ENCODE peak calls at places on chromosomes 6 and 20, in five cellular contexts. U, J, Z, K and L are unnamed samples.

GRCh38 chr6:4374231-4374630 is 238.9 kb upstream of the ECI2 start:
- DNase-seq in K (no peak), Z (no peak), J (no peak), U (no peak), L (no peak)

GRCh38 chr20:35009665-35010328 is 54.1 kb downstream of the MYH7B start:
- DNase-seq in U (no peak), Z (no peak), J (no peak), K (no peak), L (no peak)

GRCh38 chr6:140062042-140063041 is 687.9 kb upstream of the CITED2 start:
- DNase-seq in J (peak), U (no peak), K (peak), Z (no peak), L (no peak)

GRCh38 chr6:2157441-2158127 is 87.8 kb downstream of the GMDS start:
- DNase-seq in K (peak), U (no peak), Z (no peak), J (peak), L (no peak)

GRCh38 chr6:128725271-128726233 is 157.4 kb upstream of the LAMA2 start:
- DNase-seq in J (peak), K (peak), Z (peak), U (no peak), L (no peak)

GRCh38 chr6:149723771-149724417 is 6.0 kb upstream of the LATS1 start:
- DNase-seq in J (peak), Z (peak), U (peak), K (peak), L (peak)

GRCh38 chr6:110341671-110342304 is 16.4 kb downstream of the METTL24 start:
- DNase-seq in U (no peak), Z (no peak), K (peak), J (peak), L (no peak)

GRCh38 chr6:149331871-149332270 is 14.4 kb downstream of the TAB2 start:
- DNase-seq in Z (no peak), U (no peak), J (no peak), K (no peak), L (no peak)

GRCh38 chr6:37103169-37104039 is 66.5 kb upstream of the PIM1 start:
- DNase-seq in J (peak), U (peak), Z (peak), K (no peak), L (peak)

GRCh38 chr20:51076841-51077543 is 54.1 kb upstream of the KCNG1 start:
- DNase-seq in Z (no peak), K (no peak), J (no peak), U (no peak), L (no peak)

GRCh38 chr20:51623255-51623654 is 80.7 kb upstream of the NFATC2 start:
- DNase-seq in J (no peak), U (no peak), K (no peak), Z (no peak), L (no peak)

GRCh38 chr6:146912730-146913680 is 291.2 kb upstream of the STXBP5 start:
- DNase-seq in K (no peak), Z (no peak), U (no peak), J (peak), L (no peak)